ENCODE peak calls at places on chromosome 4, in six cellular contexts. O, R, M, N, H and F are unnamed samples.

GRCh38 chr4:159764343-159764952 is 661.6 kb downstream of the RAPGEF2 start:
- DNase-seq in H (peak; percentile 48), M (peak; percentile 63), O (no peak), R (no peak), N (peak; percentile 69), F (peak; percentile 37)

GRCh38 chr4:138609943-138610350 is 367.8 kb upstream of the SLC7A11 start:
- DNase-seq in H (no peak), N (no peak), O (peak; percentile 81), R (no peak), M (peak; percentile 74), F (peak; percentile 17)

GRCh38 chr4:180203349-180203748 is 2039.9 kb upstream of the TENM3 start:
- DNase-seq in M (no peak), H (no peak), O (no peak), R (no peak), N (no peak), F (no peak)

GRCh38 chr4:8575457-8575856 is 4.7 kb upstream of the GPR78 start:
- DNase-seq in H (no peak), O (no peak), M (no peak), N (no peak), R (no peak), F (no peak)

GRCh38 chr4:74906771-74907170 is 26.1 kb upstream of the PARM1 start:
- DNase-seq in R (no peak), N (no peak), O (no peak), M (no peak), H (no peak), F (no peak)

GRCh38 chr4:167150587-167150986 is 83.7 kb downstream of the SPOCK3 start:
- DNase-seq in R (no peak), N (no peak), M (no peak), H (no peak), O (no peak), F (no peak)

GRCh38 chr4:163948920-163949455 is 454.5 kb downstream of the TMA16 start:
- DNase-seq in R (no peak), M (no peak), O (no peak), N (no peak), H (no peak), F (no peak)

GRCh38 chr4:166435449-166435848 is 562.4 kb downstream of the TLL1 start:
- DNase-seq in R (no peak), H (no peak), N (no peak), M (peak; percentile 45), O (peak; percentile 12), F (peak; percentile 52)

GRCh38 chr4:51894246-51894645 is 51.3 kb downstream of the DCUN1D4 start:
- DNase-seq in H (no peak), O (peak; percentile 35), R (no peak), M (no peak), N (no peak), F (no peak)

GRCh38 chr4:171981185-171981584 is 168.0 kb downstream of the GALNTL6 start:
- DNase-seq in H (no peak), M (no peak), R (no peak), O (no peak), N (no peak), F (peak; percentile 78)
- H3K18ac ChIP-seq in H (no peak overlapping the region), M (no peak overlapping the region), R (no peak overlapping the region), O (no peak overlapping the region), N (no peak overlapping the region), F (no peak overlapping the region)

DNA sequence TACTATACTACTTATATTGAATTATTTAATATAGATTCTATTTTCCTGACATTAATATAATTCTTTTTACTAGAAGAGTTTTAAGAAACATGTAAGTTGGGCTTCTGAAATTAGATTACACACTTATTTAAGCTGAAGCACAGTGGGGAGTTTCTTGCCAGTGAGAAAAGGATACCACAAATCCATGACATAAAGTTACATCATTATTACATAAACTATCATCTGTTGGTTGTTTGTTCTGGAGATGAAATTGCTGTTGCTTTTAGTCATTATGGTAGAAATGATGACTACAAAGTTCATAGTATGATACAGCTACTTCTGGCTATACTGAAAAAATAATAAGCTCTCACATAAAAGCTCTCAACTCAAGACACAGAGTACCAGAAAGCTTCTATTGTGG is 880.4 kb downstream of the PCDH18 start:
- DNase-seq in O (peak; percentile 38), R (no peak), M (no peak), H (no peak), N (no peak), F (no peak)
- H4K91ac ChIP-seq in O (no peak overlapping the region), R (no peak overlapping the region), M (no peak overlapping the region), H (no peak overlapping the region), N (no peak overlapping the region), F (no peak overlapping the region)

DNA sequence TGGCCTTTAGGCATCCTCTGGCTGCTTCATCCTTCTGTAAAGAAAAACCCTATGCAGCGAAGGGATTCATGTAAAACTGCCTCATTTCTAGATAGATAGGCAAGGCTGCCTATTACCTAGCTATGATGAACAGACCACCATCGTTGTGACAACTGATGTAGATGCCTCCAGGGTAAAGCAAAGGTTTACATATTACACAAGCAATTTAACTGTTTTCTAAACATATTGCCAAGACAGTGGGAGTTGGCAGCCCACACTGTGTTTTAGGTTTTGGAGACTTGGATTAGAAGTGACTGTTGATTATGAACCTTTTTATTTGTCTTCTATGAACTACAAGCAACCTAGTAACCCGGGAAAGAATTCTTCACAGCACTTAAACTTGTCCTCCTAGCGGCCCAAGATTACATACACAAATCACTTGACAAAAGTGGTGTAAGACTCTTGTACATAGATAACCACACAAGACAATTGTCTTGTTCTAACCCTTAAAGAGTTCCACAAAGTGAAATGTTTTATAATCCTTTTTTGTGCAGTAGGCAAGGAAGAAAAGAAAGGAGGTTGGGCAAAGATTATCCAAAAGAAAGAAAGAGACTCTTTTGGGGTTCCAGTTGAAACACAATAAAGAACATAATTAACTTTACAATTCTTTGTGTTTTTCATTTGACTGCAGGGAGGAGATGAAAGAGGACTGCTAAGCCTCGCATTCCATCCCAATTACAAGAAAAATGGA is 60.1 kb downstream of the HHIP start:
- DNase-seq in O (no peak), N (peak; percentile 5), H (no peak), R (no peak), M (no peak), F (no peak)
- H3K18ac ChIP-seq in O (peak overlapping the region; percentile 5), N (no peak overlapping the region), H (no peak overlapping the region), R (no peak overlapping the region), M (no peak overlapping the region), F (no peak overlapping the region)

GRCh38 chr4:86600007-86600653 is 6.0 kb downstream of the PTPN13 start:
- DNase-seq in N (no peak), R (no peak), M (no peak), H (no peak), O (no peak), F (no peak)
- H4K91ac ChIP-seq in N (no peak overlapping the region), R (no peak overlapping the region), M (no peak overlapping the region), H (no peak overlapping the region), O (no peak overlapping the region), F (no peak overlapping the region)

GRCh38 chr4:152579916-152580315 is 44.0 kb upstream of the FBXW7 start:
- DNase-seq in M (no peak), O (no peak), R (no peak), N (no peak), H (no peak), F (no peak)
- H3K18ac ChIP-seq in M (no peak overlapping the region), O (no peak overlapping the region), R (no peak overlapping the region), N (no peak overlapping the region), H (no peak overlapping the region), F (no peak overlapping the region)